ENCODE peak calls at places on chromosomes 12 and 14, in six cellular contexts. One of them, this sample, is unnamed.

GRCh38 chr14:55807059-55807499 is 227.1 kb downstream of the KTN1 start:
- DNase-seq in SK-N-MC: no peak
- DNase-seq in NCI-H510A treated with DMSO at 0.1 percent for 48 hours: peak; percentile 19
- DNase-seq in fibroblast of mammary gland: peak; percentile 77
- DNase-seq in NCI-H2081: peak; percentile 84
- DNase-seq in A172: peak; percentile 62
- DNase-seq in this sample: peak; percentile 75

GRCh38 chr12:6963741-6964446 is 6.6 kb downstream of the PHB2 start:
- DNase-seq in NCI-H510A treated with DMSO at 0.1 percent for 48 hours: no peak
- DNase-seq in SK-N-MC: no peak
- DNase-seq in fibroblast of mammary gland: no peak
- DNase-seq in NCI-H2081: peak; percentile 77
- DNase-seq in A172: no peak
- DNase-seq in this sample: no peak

GRCh38 chr14:52286659-52287649 is 19.5 kb downstream of the PTGDR start:
- DNase-seq in NCI-H510A treated with DMSO at 0.1 percent for 48 hours: no peak
- DNase-seq in A172: no peak
- DNase-seq in fibroblast of mammary gland: peak; percentile 30
- DNase-seq in SK-N-MC: no peak
- DNase-seq in NCI-H2081: no peak
- DNase-seq in this sample: no peak

GRCh38 chr12:50610171-50610570 is 105.4 kb downstream of the DIP2B start:
- DNase-seq in fibroblast of mammary gland: no peak
- DNase-seq in A172: no peak
- DNase-seq in SK-N-MC: no peak
- DNase-seq in NCI-H2081: no peak
- DNase-seq in NCI-H510A treated with DMSO at 0.1 percent for 48 hours: no peak
- DNase-seq in this sample: no peak

GRCh38 chr12:83826112-83826511 is 1086.5 kb downstream of the SLC6A15 start:
- DNase-seq in fibroblast of mammary gland: peak; percentile 46
- DNase-seq in NCI-H510A treated with DMSO at 0.1 percent for 48 hours: no peak
- DNase-seq in SK-N-MC: no peak
- DNase-seq in A172: peak; percentile 7
- DNase-seq in NCI-H2081: no peak
- DNase-seq in this sample: peak; percentile 37

GRCh38 chr14:99035268-99035667 is 236.7 kb downstream of the BCL11B start:
- DNase-seq in SK-N-MC: peak; percentile 2
- DNase-seq in fibroblast of mammary gland: peak; percentile 49
- DNase-seq in NCI-H2081: no peak
- DNase-seq in A172: peak; percentile 6
- DNase-seq in NCI-H510A treated with DMSO at 0.1 percent for 48 hours: no peak
- DNase-seq in this sample: no peak

GRCh38 chr14:20427231-20428009 is 8.5 kb downstream of the KLHL33 start:
- DNase-seq in NCI-H2081: no peak
- DNase-seq in SK-N-MC: no peak
- DNase-seq in fibroblast of mammary gland: peak; percentile 68
- DNase-seq in A172: peak; percentile 64
- DNase-seq in NCI-H510A treated with DMSO at 0.1 percent for 48 hours: no peak
- DNase-seq in this sample: peak; percentile 57

GRCh38 chr12:124498870-124499753 is 68.3 kb downstream of the NCOR2 start:
- DNase-seq in SK-N-MC: no peak
- DNase-seq in NCI-H2081: no peak
- DNase-seq in NCI-H510A treated with DMSO at 0.1 percent for 48 hours: no peak
- DNase-seq in fibroblast of mammary gland: peak; percentile 82
- DNase-seq in A172: no peak
- DNase-seq in this sample: no peak

GRCh38 chr14:102592969-102593840 is 756 bp downstream of the RCOR1 start:
- DNase-seq in SK-N-MC: no peak
- DNase-seq in fibroblast of mammary gland: peak; percentile 31
- DNase-seq in A172: no peak
- DNase-seq in NCI-H2081: no peak
- DNase-seq in NCI-H510A treated with DMSO at 0.1 percent for 48 hours: no peak
- DNase-seq in this sample: peak; percentile 23

GRCh38 chr12:15717940-15718567 is 71.1 kb downstream of the EPS8 start:
- DNase-seq in NCI-H2081: no peak
- DNase-seq in NCI-H510A treated with DMSO at 0.1 percent for 48 hours: no peak
- DNase-seq in fibroblast of mammary gland: no peak
- DNase-seq in SK-N-MC: no peak
- DNase-seq in A172: no peak
- DNase-seq in this sample: no peak

GRCh38 chr12:107514887-107515445 is 170.6 kb upstream of the PWP1 start:
- DNase-seq in A172: no peak
- DNase-seq in NCI-H510A treated with DMSO at 0.1 percent for 48 hours: no peak
- DNase-seq in NCI-H2081: no peak
- DNase-seq in fibroblast of mammary gland: peak; percentile 96
- DNase-seq in SK-N-MC: no peak
- DNase-seq in this sample: no peak

GRCh38 chr12:114396153-114396868 is 9.6 kb downstream of the TBX5 start:
- DNase-seq in NCI-H2081: no peak
- DNase-seq in A172: no peak
- DNase-seq in NCI-H510A treated with DMSO at 0.1 percent for 48 hours: no peak
- DNase-seq in SK-N-MC: no peak
- DNase-seq in fibroblast of mammary gland: no peak
- DNase-seq in this sample: no peak

GRCh38 chr14:73339846-73340565 is 102.7 kb downstream of the PAPLN start:
- DNase-seq in A172: no peak
- DNase-seq in fibroblast of mammary gland: no peak
- DNase-seq in NCI-H510A treated with DMSO at 0.1 percent for 48 hours: no peak
- DNase-seq in NCI-H2081: no peak
- DNase-seq in SK-N-MC: no peak
- DNase-seq in this sample: no peak

GRCh38 chr14:64604854-64605253 is 55.1 kb downstream of the PPP1R36 start:
- DNase-seq in SK-N-MC: no peak
- DNase-seq in NCI-H2081: no peak
- DNase-seq in A172: no peak
- DNase-seq in fibroblast of mammary gland: no peak
- DNase-seq in NCI-H510A treated with DMSO at 0.1 percent for 48 hours: no peak
- DNase-seq in this sample: no peak

GRCh38 chr12:12682284-12682683 is 13.7 kb downstream of the GPR19 start:
- DNase-seq in NCI-H2081: no peak
- DNase-seq in fibroblast of mammary gland: no peak
- DNase-seq in SK-N-MC: no peak
- DNase-seq in A172: no peak
- DNase-seq in NCI-H510A treated with DMSO at 0.1 percent for 48 hours: no peak
- DNase-seq in this sample: no peak

GRCh38 chr12:6548556-6549378 is 7.1 kb downstream of the IFFO1 start:
- DNase-seq in SK-N-MC: no peak
- DNase-seq in fibroblast of mammary gland: peak; percentile 91
- DNase-seq in NCI-H2081: no peak
- DNase-seq in A172: no peak
- DNase-seq in NCI-H510A treated with DMSO at 0.1 percent for 48 hours: no peak
- DNase-seq in this sample: no peak

GRCh38 chr14:69780092-69780491 is 13.2 kb downstream of the SRSF5 start:
- DNase-seq in fibroblast of mammary gland: no peak
- DNase-seq in A172: no peak
- DNase-seq in SK-N-MC: no peak
- DNase-seq in NCI-H510A treated with DMSO at 0.1 percent for 48 hours: no peak
- DNase-seq in NCI-H2081: no peak
- DNase-seq in this sample: no peak

GRCh38 chr14:50362791-50363733 is 33.6 kb downstream of the CDKL1 start:
- DNase-seq in A172: no peak
- DNase-seq in fibroblast of mammary gland: no peak
- DNase-seq in NCI-H2081: no peak
- DNase-seq in SK-N-MC: no peak
- DNase-seq in NCI-H510A treated with DMSO at 0.1 percent for 48 hours: no peak
- DNase-seq in this sample: no peak

GRCh38 chr12:64674367-64674922 is 64.2 kb downstream of the RASSF3 start:
- DNase-seq in A172: no peak
- DNase-seq in NCI-H510A treated with DMSO at 0.1 percent for 48 hours: no peak
- DNase-seq in NCI-H2081: no peak
- DNase-seq in SK-N-MC: no peak
- DNase-seq in fibroblast of mammary gland: no peak
- DNase-seq in this sample: no peak

GRCh38 chr14:49984419-49984818 is 91.5 kb downstream of the ARF6 start:
- DNase-seq in SK-N-MC: no peak
- DNase-seq in fibroblast of mammary gland: no peak
- DNase-seq in A172: no peak
- DNase-seq in NCI-H510A treated with DMSO at 0.1 percent for 48 hours: no peak
- DNase-seq in NCI-H2081: no peak
- DNase-seq in this sample: no peak

GRCh38 chr14:100033347-100034052 is 31.7 kb upstream of the EVL start:
- DNase-seq in SK-N-MC: no peak
- DNase-seq in NCI-H2081: no peak
- DNase-seq in fibroblast of mammary gland: peak; percentile 71
- DNase-seq in NCI-H510A treated with DMSO at 0.1 percent for 48 hours: no peak
- DNase-seq in A172: no peak
- DNase-seq in this sample: no peak

GRCh38 chr12:26721800-26722199 is 111.2 kb downstream of the ITPR2 start:
- DNase-seq in A172: no peak
- DNase-seq in NCI-H510A treated with DMSO at 0.1 percent for 48 hours: peak; percentile 74
- DNase-seq in fibroblast of mammary gland: no peak
- DNase-seq in SK-N-MC: no peak
- DNase-seq in NCI-H2081: no peak
- DNase-seq in this sample: peak; percentile 51

GRCh38 chr12:28232212-28232928 is 42.1 kb downstream of the CCDC91 start:
- DNase-seq in NCI-H510A treated with DMSO at 0.1 percent for 48 hours: no peak
- DNase-seq in A172: no peak
- DNase-seq in NCI-H2081: no peak
- DNase-seq in fibroblast of mammary gland: no peak
- DNase-seq in SK-N-MC: no peak
- DNase-seq in this sample: no peak

GRCh38 chr12:22684526-22685118 is 59.7 kb downstream of the ETNK1 start:
- DNase-seq in A172: peak; percentile 24
- DNase-seq in SK-N-MC: peak; percentile 30
- DNase-seq in NCI-H2081: peak; percentile 4
- DNase-seq in fibroblast of mammary gland: peak; percentile 68
- DNase-seq in NCI-H510A treated with DMSO at 0.1 percent for 48 hours: peak; percentile 23
- DNase-seq in this sample: peak; percentile 29

GRCh38 chr12:123908884-123909807 is 63.5 kb downstream of the CCDC92 start:
- DNase-seq in NCI-H510A treated with DMSO at 0.1 percent for 48 hours: no peak
- DNase-seq in fibroblast of mammary gland: no peak
- DNase-seq in NCI-H2081: no peak
- DNase-seq in A172: no peak
- DNase-seq in SK-N-MC: no peak
- DNase-seq in this sample: no peak

GRCh38 chr12:46507766-46508165 is 135.2 kb upstream of the SLC38A2 start:
- DNase-seq in A172: no peak
- DNase-seq in NCI-H510A treated with DMSO at 0.1 percent for 48 hours: no peak
- DNase-seq in fibroblast of mammary gland: peak; percentile 28
- DNase-seq in NCI-H2081: no peak
- DNase-seq in SK-N-MC: no peak
- DNase-seq in this sample: peak; percentile 23

GRCh38 chr12:47885012-47885501 is 19.7 kb downstream of the VDR start:
- DNase-seq in fibroblast of mammary gland: no peak
- DNase-seq in NCI-H2081: no peak
- DNase-seq in SK-N-MC: no peak
- DNase-seq in A172: no peak
- DNase-seq in NCI-H510A treated with DMSO at 0.1 percent for 48 hours: no peak
- DNase-seq in this sample: no peak

GRCh38 chr14:35236806-35237205 is 55.4 kb upstream of the PSMA6 start:
- DNase-seq in SK-N-MC: no peak
- DNase-seq in A172: no peak
- DNase-seq in NCI-H2081: no peak
- DNase-seq in fibroblast of mammary gland: no peak
- DNase-seq in NCI-H510A treated with DMSO at 0.1 percent for 48 hours: no peak
- DNase-seq in this sample: no peak

GRCh38 chr14:89618821-89619551 is 202.0 kb upstream of the FOXN3 start:
- DNase-seq in A172: no peak
- DNase-seq in SK-N-MC: no peak
- DNase-seq in NCI-H510A treated with DMSO at 0.1 percent for 48 hours: peak; percentile 62
- DNase-seq in NCI-H2081: peak; percentile 67
- DNase-seq in fibroblast of mammary gland: peak; percentile 58
- DNase-seq in this sample: no peak

GRCh38 chr14:67940894-67941455 is 121.4 kb downstream of the RAD51B start:
- DNase-seq in SK-N-MC: no peak
- DNase-seq in NCI-H510A treated with DMSO at 0.1 percent for 48 hours: no peak
- DNase-seq in NCI-H2081: no peak
- DNase-seq in fibroblast of mammary gland: peak; percentile 98
- DNase-seq in A172: peak; percentile 35
- DNase-seq in this sample: peak; percentile 91

GRCh38 chr14:24329736-24330135 is 5.1 kb downstream of the ADCY4 start:
- DNase-seq in fibroblast of mammary gland: no peak
- DNase-seq in A172: no peak
- DNase-seq in NCI-H510A treated with DMSO at 0.1 percent for 48 hours: no peak
- DNase-seq in NCI-H2081: no peak
- DNase-seq in SK-N-MC: no peak
- DNase-seq in this sample: no peak

This sample was measured in Caki2.